ENCODE peak calls at places on chromosomes 12 and 14, in seven cellular contexts. X is HCT116, I is neuronal stem cell, V is upper lobe of left lung, F is IMR-90, R is adipocyte, Z is transverse colon. M is an unnamed sample. For H3K4me1 and H3K36me3, the result is how much of the 10 kb centered on the place peaks cover.

GRCh38 chr12:51714666-51715065 is 123.6 kb downstream of the SCN8A start:
- DNase-seq in F (peak), R (peak), Z (no peak), I (no peak), X (no peak), V (no peak), M (no peak)

GRCh38 chr14:93332032-93332852 is 594 bp downstream of the BTBD7 start:
- DNase-seq in F (peak), X (no peak), V (peak), R (peak), Z (peak), I (peak), M (peak)

GRCh38 chr14:66635435-66635834 is 127.5 kb downstream of the GPHN start:
- DNase-seq in Z (no peak), F (no peak), R (no peak), V (no peak), I (no peak), X (no peak), M (no peak)

GRCh38 chr14:92986254-92987147 is 63.6 kb downstream of the CHGA start:
- DNase-seq in V (peak), I (no peak), Z (no peak), X (no peak), R (peak), F (peak), M (peak)

GRCh38 chr12:15423629-15424028 is 101.3 kb downstream of the PTPRO start:
- DNase-seq in X (no peak), R (peak), F (no peak), I (no peak), V (no peak), Z (no peak), M (no peak)

GRCh38 chr12:94621662-94622359 is 28.5 kb downstream of the TMCC3 start:
- DNase-seq in V (no peak), R (no peak), X (no peak), F (peak), Z (peak), I (no peak), M (no peak)

GRCh38 chr12:120669055-120669828 is 17.7 kb upstream of the MLEC start:
- DNase-seq in Z (peak), V (no peak), R (peak), X (no peak), F (no peak), I (no peak), M (peak)

GRCh38 chr12:99680276-99680675 is 32.7 kb downstream of the GARIN6 start:
- DNase-seq in F (no peak), V (no peak), Z (no peak), R (no peak), X (no peak), I (no peak), M (no peak)

GRCh38 chr14:31070431-31070830 is 44.3 kb upstream of the STRN3 start:
- DNase-seq in F (peak), V (no peak), I (no peak), R (peak), Z (no peak), X (no peak), M (no peak)

GRCh38 chr12:55843431-55843830 is 695 bp upstream of the MMP19 start:
- DNase-seq in Z (no peak), X (no peak), V (no peak), R (no peak), I (no peak), F (no peak), M (no peak)

GRCh38 chr12:88299567-88300101 is 157.5 kb downstream of the TMTC3 start:
- DNase-seq in X (peak), V (no peak), F (peak), Z (no peak), R (peak), I (no peak), M (no peak)

GRCh38 chr12:42589465-42590323 is at the start of gene PRICKLE1:
- DNase-seq in V (peak), X (no peak), R (peak), I (peak), F (peak), Z (peak), M (peak)

GRCh38 chr14:105999361-106000028 is 473.1 kb downstream of the TMEM121 start:
- DNase-seq in X (peak), V (peak), Z (peak), F (no peak), I (no peak), R (peak), M (no peak)

GRCh38 chr12:117836999-117837736 is 131.6 kb downstream of the KSR2 start:
- DNase-seq in Z (peak), X (peak), V (peak), F (peak), I (peak), R (peak), M (no peak)

GRCh38 chr14:68598621-68599447 is 194.0 kb downstream of the ZFP36L1 start:
- DNase-seq in V (peak), Z (peak), I (no peak), X (peak), F (peak), R (peak), M (no peak)

GRCh38 chr14:68468437-68469207 is 324.2 kb downstream of the ZFP36L1 start:
- DNase-seq in R (no peak), F (no peak), I (no peak), Z (no peak), X (no peak), V (peak), M (no peak)

GRCh38 chr12:125064492-125064891 is 743 bp upstream of the AACS start:
- DNase-seq in F (no peak), Z (no peak), R (no peak), I (no peak), V (no peak), X (no peak), M (no peak)

GRCh38 chr12:75170786-75171185 is 38.9 kb downstream of the KCNC2 start:
- DNase-seq in I (no peak), Z (no peak), V (no peak), X (no peak), F (no peak), R (no peak), M (no peak)

GRCh38 chr12:54328595-54329337 is 3.8 kb downstream of the COPZ1 start:
- DNase-seq in F (no peak), V (no peak), Z (no peak), X (no peak), R (no peak), I (no peak), M (no peak)

GRCh38 chr14:96095581-96096476 is 56.7 kb downstream of the C14orf132 start:
- DNase-seq in I (no peak), R (peak), V (peak), Z (no peak), X (no peak), F (peak), M (no peak)

GRCh38 chr12:11765817-11766794 is 116.6 kb downstream of the ETV6 start:
- DNase-seq in X (no peak), V (peak), Z (peak), F (peak), I (no peak), R (peak), M (no peak)

GRCh38 chr12:77599782-77600491 is 230.8 kb upstream of the NAV3 start:
- DNase-seq in I (no peak), V (no peak), F (no peak), X (no peak), Z (no peak), R (no peak), M (no peak)

GRCh38 chr14:59882957-59883356 is 12.4 kb upstream of the RTN1 start:
- DNase-seq in V (no peak), Z (no peak), X (peak), R (no peak), I (no peak), F (no peak), M (no peak)

GRCh38 chr14:63663428-63664142 is 21.9 kb upstream of the WDR89 start:
- DNase-seq in I (no peak), V (no peak), F (no peak), X (no peak), Z (no peak), R (no peak), M (no peak)

GRCh38 chr12:75722714-75723200 is 211.3 kb upstream of the KRR1 start:
- DNase-seq in I (no peak), X (peak), F (peak), V (peak), Z (peak), R (peak), M (no peak)

GRCh38 chr12:77213316-77213715 is 147.9 kb upstream of the E2F7 start:
- DNase-seq in I (no peak), Z (peak), V (no peak), F (no peak), R (no peak), X (no peak), M (no peak)

GRCh38 chr12:18430425-18431048 is 169.2 kb downstream of the PIK3C2G start:
- DNase-seq in R (peak), Z (peak), F (peak), X (peak), V (peak), I (peak), M (no peak)

GRCh38 chr12:104355630-104356029 is 52.1 kb downstream of the EID3 start:
- DNase-seq in I (no peak), F (no peak), X (no peak), Z (no peak), V (no peak), R (peak), M (peak)

GRCh38 chr14:102539544-102540309 is 30.2 kb upstream of the ANKRD9 start:
- DNase-seq in X (no peak), R (peak), Z (no peak), V (no peak), F (peak), I (no peak), M (no peak)

GRCh38 chr12:9687228-9687627 is 17.7 kb downstream of the CLEC2D start:
- DNase-seq in R (no peak), F (peak), X (peak), I (no peak), V (no peak), Z (no peak), M (no peak)

GRCh38 chr12:112962561-112962960 is 15.8 kb upstream of the OAS2 start:
- DNase-seq in F (no peak), Z (no peak), X (no peak), V (no peak), R (no peak), I (no peak), M (no peak)

GRCh38 chr12:104549820-104550480 is 93.2 kb downstream of the CHST11 start:
- DNase-seq in I (no peak), R (peak), F (peak), X (peak), Z (no peak), V (no peak), M (no peak)

DNA sequence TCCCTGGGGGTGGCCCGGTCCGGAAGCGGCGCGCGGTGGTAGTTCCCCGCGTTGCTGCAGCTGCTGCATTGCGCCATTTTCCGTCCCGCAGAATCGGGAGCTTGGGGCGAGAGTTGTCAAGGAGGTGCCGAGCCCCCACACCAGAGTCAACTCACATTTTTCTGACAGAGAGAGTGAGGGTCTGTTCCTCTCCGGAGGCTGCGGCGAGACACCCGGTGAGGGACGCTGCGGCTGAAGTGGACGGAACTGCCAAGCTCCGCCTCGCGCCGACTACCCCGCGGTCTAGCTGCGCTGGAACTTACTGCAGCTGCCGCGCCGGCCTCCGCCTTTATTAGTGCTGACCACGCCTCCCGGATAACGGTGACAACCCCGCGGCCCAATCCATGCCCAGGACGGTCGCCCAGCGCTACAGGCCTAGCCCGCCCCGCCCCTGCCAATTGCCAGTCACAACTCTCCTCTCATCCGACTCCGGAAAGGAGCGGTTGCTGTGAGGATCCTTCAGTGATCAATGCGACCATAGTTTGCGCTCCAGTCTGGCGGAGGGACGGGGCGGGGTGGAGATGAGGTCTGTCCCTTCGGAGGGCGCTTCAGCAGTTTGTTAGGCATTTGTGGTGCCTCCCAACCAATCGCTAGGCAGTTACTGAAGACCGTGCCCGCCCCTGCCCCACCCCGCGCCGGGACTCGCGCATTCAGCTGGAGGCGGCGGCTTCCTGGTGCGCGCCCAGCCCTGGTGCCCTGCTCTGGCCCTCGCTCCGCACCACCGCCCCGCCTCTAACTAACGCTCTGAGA is at the start of gene VAMP1:
- DNase-seq in Z (peak), F (peak), V (peak), I (peak), R (peak), X (peak), M (peak)
- H3K4me1 ChIP-seq in Z (under half), F (under half), V (under half), I (under half), R (under half), X (under half), M (under half)

DNA sequence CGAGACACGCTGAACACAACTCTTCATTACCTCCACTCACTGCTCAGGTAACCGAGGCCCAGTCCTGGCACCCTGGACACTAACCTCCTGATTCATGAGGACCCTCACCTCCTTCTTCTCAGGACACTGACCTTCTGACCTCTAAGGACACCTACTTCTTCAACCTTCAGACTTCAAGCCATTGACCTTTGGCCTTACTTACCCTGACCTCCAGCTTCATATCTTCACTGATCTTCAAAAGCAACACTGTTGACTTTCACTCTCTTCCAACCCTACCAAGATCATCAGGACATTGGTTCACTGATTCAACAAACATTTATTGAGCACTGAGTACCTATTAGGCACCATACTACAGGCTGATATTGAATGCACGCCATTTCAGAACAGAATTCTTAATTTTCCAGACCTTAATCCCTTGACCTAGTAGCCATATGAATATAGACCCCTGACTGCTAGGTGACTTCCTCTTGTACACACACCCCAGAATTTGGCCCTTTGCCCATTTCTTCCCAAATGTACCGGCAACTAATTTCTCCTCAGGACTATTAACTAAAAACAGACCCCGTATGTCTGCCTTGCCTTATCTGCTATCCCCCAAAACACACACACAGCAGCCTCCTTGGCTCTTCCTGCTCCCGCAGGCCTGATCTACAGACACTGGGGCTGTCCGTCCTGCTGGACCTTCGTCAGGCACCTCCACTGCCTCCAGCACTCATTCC is 5.8 kb downstream of the ARHGEF40 start:
- DNase-seq in V (no peak), Z (no peak), X (no peak), R (no peak), F (no peak), I (no peak), M (no peak)
- H3K36me3 ChIP-seq in V (under half), Z (under half), X (under half), R (half or more), F (half or more), I (half or more), M (half or more)

GRCh38 chr14:61043506-61043905 is 62.5 kb downstream of the SLC38A6 start:
- DNase-seq in Z (no peak), X (no peak), R (no peak), I (no peak), V (no peak), F (no peak), M (no peak)

GRCh38 chr14:61051046-61051445 is 70.0 kb downstream of the SLC38A6 start:
- DNase-seq in V (peak), I (no peak), R (peak), F (peak), Z (no peak), X (no peak), M (no peak)

DNA sequence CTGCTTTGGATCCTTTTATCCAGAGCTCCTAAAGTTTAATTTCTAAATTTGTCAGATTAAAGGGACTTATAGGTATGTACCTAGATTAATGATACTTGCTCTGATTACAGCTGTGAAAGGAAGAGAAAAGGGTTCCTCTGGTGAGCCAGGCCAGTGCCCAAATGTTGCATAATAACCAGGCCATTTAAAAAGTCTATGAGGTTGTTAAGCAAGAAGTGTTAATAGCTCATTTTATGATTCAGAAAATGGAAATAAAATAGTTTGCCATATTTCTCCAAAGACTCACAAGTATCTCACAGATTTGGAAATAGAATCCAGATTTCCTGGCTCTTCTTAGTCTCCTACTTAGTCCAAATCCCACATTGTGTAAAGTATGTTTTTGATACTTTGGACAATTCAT is 67.6 kb downstream of the SLC38A6 start:
- DNase-seq in X (no peak), V (no peak), I (no peak), R (no peak), Z (no peak), F (no peak), M (no peak)
- H3K4me3 ChIP-seq in X (no peak), V (no peak), I (no peak), R (no peak), Z (no peak), F (no peak), M (no peak)

GRCh38 chr14:75441731-75442130 is 13.9 kb downstream of the JDP2 start:
- DNase-seq in V (no peak), I (no peak), F (no peak), X (no peak), Z (no peak), R (no peak), M (no peak)
- H3K4me1 ChIP-seq in V (half or more), I (under half), F (under half), X (under half), Z (under half), R (half or more), M (under half)

GRCh38 chr12:122206976-122207375 is 3.5 kb downstream of the B3GNT4 start:
- DNase-seq in R (no peak), I (no peak), F (no peak), Z (no peak), V (no peak), X (no peak), M (no peak)

GRCh38 chr12:122206111-122206881 is 2.8 kb downstream of the B3GNT4 start:
- DNase-seq in R (no peak), Z (no peak), I (no peak), X (no peak), V (no peak), F (no peak), M (no peak)

GRCh38 chr12:122205590-122205925 is 2.0 kb downstream of the B3GNT4 start:
- DNase-seq in V (no peak), F (no peak), I (no peak), Z (no peak), R (no peak), X (no peak), M (no peak)

GRCh38 chr12:122207391-122207790 is 3.9 kb downstream of the B3GNT4 start:
- DNase-seq in I (no peak), F (no peak), V (no peak), X (no peak), Z (no peak), R (no peak), M (no peak)

GRCh38 chr12:122208073-122208820 is 4.7 kb downstream of the B3GNT4 start:
- DNase-seq in F (no peak), X (no peak), R (no peak), I (no peak), V (no peak), Z (no peak), M (no peak)
- H3K36me3 ChIP-seq in F (under half), X (under half), R (half or more), I (half or more), V (under half), Z (under half), M (half or more)

DNA sequence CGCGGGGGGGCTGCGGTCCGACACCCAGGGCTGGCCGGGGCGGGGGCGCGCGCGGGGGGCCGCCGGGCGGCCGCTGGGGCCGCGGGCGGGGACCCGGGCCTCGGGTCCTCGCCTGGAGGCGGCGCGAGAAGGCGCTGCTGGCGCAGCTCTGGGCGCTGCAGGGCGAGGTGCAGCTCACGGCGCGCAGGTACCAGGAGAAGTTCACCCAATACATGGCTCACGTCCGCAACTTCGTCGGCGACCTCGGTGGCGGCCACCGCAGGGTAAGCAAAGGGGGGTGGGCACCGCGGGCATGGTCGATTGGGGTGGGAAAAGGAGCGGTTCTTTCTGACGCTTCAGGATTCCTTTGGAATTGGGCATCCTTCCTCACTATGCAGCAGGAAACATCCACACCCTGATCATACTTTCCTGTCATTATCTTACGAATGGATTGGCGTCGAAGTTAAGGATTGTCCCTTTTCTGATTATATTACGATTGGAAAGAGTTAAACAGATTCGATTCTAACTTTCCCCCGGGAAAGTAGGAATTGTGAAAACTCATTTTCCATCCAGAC is 798 bp downstream of the PDZRN4 start:
- DNase-seq in X (no peak), Z (no peak), I (no peak), V (no peak), F (no peak), R (no peak), M (no peak)
- H3K4me3 ChIP-seq in X (no peak), Z (peak), I (no peak), V (peak), F (no peak), R (no peak), M (peak)

GRCh38 chr12:111426341-111427185 is 20.8 kb downstream of the SH2B3 start:
- DNase-seq in Z (peak), F (peak), I (no peak), V (no peak), R (peak), X (no peak), M (no peak)
- H3K4me1 ChIP-seq in Z (half or more), F (under half), I (under half), V (half or more), R (under half), X (under half), M (under half)

DNA sequence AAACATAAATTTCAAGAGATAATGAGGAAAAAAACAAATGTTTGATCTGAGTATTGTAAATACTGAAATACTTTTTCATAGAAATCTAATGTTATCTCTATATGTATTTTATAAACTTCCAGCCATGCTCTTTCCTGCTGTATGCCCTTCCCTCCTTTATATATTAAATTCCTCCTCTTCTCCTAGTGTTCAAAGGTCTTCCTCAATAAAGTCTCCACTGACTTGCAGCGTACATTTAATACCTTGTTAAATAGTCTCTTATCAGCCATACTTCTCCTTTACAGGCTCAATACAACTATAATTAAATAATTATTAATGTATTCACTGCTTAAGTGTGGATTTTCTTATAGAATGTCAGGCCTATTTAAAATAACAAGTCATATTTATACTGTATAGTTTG is 26.0 kb downstream of the ERGIC2 start:
- DNase-seq in F (no peak), I (no peak), V (no peak), X (no peak), Z (no peak), R (no peak), M (no peak)
- H3K36me3 ChIP-seq in F (under half), I (half or more), V (under half), X (under half), Z (under half), R (half or more), M (under half)

M was measured in ascending aorta.